ENCODE peak calls at places on chromosomes 13 and 19, in six cellular contexts. E, H, D, S, J and R are unnamed samples.

GRCh38 chr13:49308977-49309408 is 61.3 kb downstream of the CDADC1 start:
- DNase-seq in D (peak), H (no peak), E (no peak), J (no peak), S (no peak), R (no peak)

GRCh38 chr19:15433519-15434069 is 14.8 kb upstream of the AKAP8L start:
- DNase-seq in D (no peak), H (no peak), E (no peak), S (no peak), J (no peak), R (peak)

GRCh38 chr13:73223372-73223781 is 164.6 kb downstream of the KLF5 start:
- DNase-seq in H (no peak), D (no peak), E (peak), S (no peak), J (no peak), R (no peak)

GRCh38 chr19:54266133-54266532 is 9.1 kb upstream of the LILRB5 start:
- DNase-seq in E (peak), H (peak), S (peak), J (peak), D (peak), R (peak)

GRCh38 chr19:15954820-15955219 is 6.0 kb downstream of the OR10H4 start:
- DNase-seq in S (no peak), E (no peak), D (no peak), J (no peak), H (no peak), R (no peak)

GRCh38 chr19:56086671-56087430 is 34.2 kb downstream of the ZNF787 start:
- DNase-seq in J (no peak), E (no peak), D (peak), S (no peak), H (no peak), R (no peak)

GRCh38 chr13:87656311-87656710 is 14.9 kb upstream of the SLITRK5 start:
- DNase-seq in J (no peak), E (no peak), D (no peak), S (peak), H (no peak), R (no peak)

GRCh38 chr13:52449323-52450011 is 967 bp downstream of the VPS36 start:
- DNase-seq in J (no peak), E (no peak), D (no peak), S (no peak), H (no peak), R (no peak)

GRCh38 chr19:7870571-7871279 is 3.5 kb downstream of the PRR36 start:
- DNase-seq in D (no peak), E (peak), H (no peak), S (peak), J (peak), R (peak)

GRCh38 chr19:41746593-41747227 is 8.6 kb upstream of the CEACAM6 start:
- DNase-seq in E (peak), S (peak), J (peak), H (peak), D (no peak), R (peak)

GRCh38 chr19:20359933-20360720 is 193.1 kb downstream of the ZNF486 start:
- DNase-seq in H (no peak), S (no peak), E (no peak), J (no peak), D (no peak), R (no peak)